ENCODE peak calls at places on chromosomes 12 and 14, in nine cellular contexts. D is mesendoderm, O is neural progenitor cell, W is fibroblast of lung, G is GM12878, P is H9, T is GM23248, Q is OCI-LY7, A is osteoblast. M is an unnamed sample.

GRCh38 chr12:1791104-1791927 is 29.0 kb upstream of the LRTM2 start:
- DNase-seq in D (peak; percentile 63), O (peak; percentile 60), W (peak; percentile 46), G (peak; percentile 30), P (no peak), T (peak; percentile 82), Q (peak; percentile 78), A (peak; percentile 92), M (peak; percentile 49)

GRCh38 chr12:114401346-114402320 is 4.3 kb downstream of the TBX5 start:
- DNase-seq in D (no peak), O (no peak), W (no peak), G (no peak), P (no peak), T (peak; percentile 69), Q (no peak), A (peak; percentile 76), M (no peak)

GRCh38 chr12:93231938-93232337 is 145.8 kb upstream of the NUDT4 start:
- DNase-seq in D (no peak), O (no peak), W (no peak), G (no peak), P (no peak), T (no peak), Q (no peak), A (no peak), M (no peak)

GRCh38 chr12:91729543-91729942 is 416.1 kb downstream of the BTG1 start:
- DNase-seq in D (no peak), O (no peak), W (no peak), G (no peak), P (no peak), T (no peak), Q (no peak), A (no peak), M (no peak)

GRCh38 chr12:19771858-19772257 is 332.6 kb downstream of the AEBP2 start:
- DNase-seq in D (peak; percentile 48), O (no peak), W (peak; percentile 98), G (no peak), P (no peak), T (peak; percentile 69), Q (no peak), A (peak; percentile 82), M (no peak)

GRCh38 chr12:120012067-120012621 is 23.1 kb downstream of the BICDL1 start:
- DNase-seq in D (peak; percentile 92), O (peak; percentile 36), W (peak; percentile 13), G (peak; percentile 93), P (peak; percentile 43), T (peak; percentile 40), Q (peak; percentile 6), A (no peak), M (no peak)

GRCh38 chr14:103802353-103802752 is 45.0 kb downstream of the PPP1R13B start:
- DNase-seq in D (no peak), O (no peak), W (no peak), G (no peak), P (no peak), T (no peak), Q (no peak), A (no peak), M (no peak)

GRCh38 chr14:105554022-105554421 is 27.6 kb downstream of the TMEM121 start:
- DNase-seq in D (no peak), O (no peak), W (no peak), G (no peak), P (no peak), T (no peak), Q (no peak), A (peak; percentile 57), M (no peak)

GRCh38 chr12:76878045-76878898 is 547 bp downstream of the CSRP2 start:
- DNase-seq in D (peak; percentile 85), O (peak; percentile 82), W (peak; percentile 44), G (no peak), P (peak; percentile 78), T (peak; percentile 62), Q (peak; percentile 59), A (peak; percentile 74), M (peak; percentile 3)

GRCh38 chr14:102922490-102923200 is at the start of gene AMN:
- DNase-seq in D (no peak), O (peak; percentile 48), W (no peak), G (no peak), P (peak; percentile 53), T (peak; percentile 33), Q (no peak), A (peak; percentile 85), M (peak; percentile 39)

GRCh38 chr12:111035578-111036301 is 115.4 kb upstream of the MYL2 start:
- DNase-seq in D (peak; percentile 62), O (peak; percentile 73), W (no peak), G (no peak), P (peak; percentile 55), T (no peak), Q (no peak), A (no peak), M (no peak)

GRCh38 chr12:130768120-130768519 is 52.0 kb upstream of the RIMBP2 start:
- DNase-seq in D (no peak), O (no peak), W (peak; percentile 25), G (no peak), P (no peak), T (no peak), Q (no peak), A (no peak), M (no peak)

GRCh38 chr14:65065719-65066118 is 36.6 kb downstream of the MAX start:
- DNase-seq in D (no peak), O (no peak), W (no peak), G (no peak), P (no peak), T (no peak), Q (no peak), A (no peak), M (no peak)

GRCh38 chr12:24121911-24122310 is 172.4 kb upstream of the SOX5 start:
- DNase-seq in D (no peak), O (no peak), W (peak; percentile 59), G (no peak), P (no peak), T (no peak), Q (no peak), A (no peak), M (no peak)

GRCh38 chr12:23555180-23555784 is 394.2 kb downstream of the SOX5 start:
- DNase-seq in D (no peak), O (no peak), W (no peak), G (no peak), P (no peak), T (no peak), Q (no peak), A (no peak), M (no peak)

GRCh38 chr14:97010491-97011160 is 213.4 kb downstream of the VRK1 start:
- DNase-seq in D (no peak), O (no peak), W (no peak), G (no peak), P (peak; percentile 50), T (no peak), Q (no peak), A (no peak), M (no peak)

GRCh38 chr14:95519699-95520098 is 3.2 kb upstream of the SYNE3 start:
- DNase-seq in D (no peak), O (no peak), W (peak; percentile 84), G (no peak), P (no peak), T (peak; percentile 97), Q (peak; percentile 58), A (peak; percentile 97), M (peak; percentile 46)

GRCh38 chr14:51676549-51676948 is 24.8 kb downstream of the FRMD6 start:
- DNase-seq in D (no peak), O (no peak), W (peak; percentile 66), G (no peak), P (no peak), T (peak; percentile 58), Q (no peak), A (no peak), M (no peak)

DNA sequence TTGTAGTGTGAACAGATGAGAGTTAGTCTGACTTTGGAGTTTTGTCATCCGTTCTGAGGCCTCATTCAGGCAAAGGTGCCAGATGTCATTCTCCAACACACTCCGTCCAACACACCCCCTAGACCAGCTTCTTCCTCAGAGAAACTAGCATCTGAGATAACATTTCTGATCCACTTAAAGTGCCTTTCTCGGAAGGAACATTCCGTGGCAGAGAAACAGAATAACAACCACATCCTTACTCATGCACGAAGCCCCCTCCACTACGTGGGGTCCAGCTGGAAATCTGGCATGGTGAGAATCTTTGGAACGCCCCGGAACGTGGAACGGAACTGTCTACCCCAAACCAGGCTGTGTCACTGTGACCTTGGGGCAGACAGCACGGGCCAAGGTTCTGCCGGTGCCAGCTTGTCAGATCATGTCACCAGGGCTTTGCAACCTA is 17.0 kb upstream of the BCL7A start:
- DNase-seq in D (no peak), O (no peak), W (peak; percentile 29), G (no peak), P (no peak), T (peak; percentile 10), Q (no peak), A (no peak), M (no peak)
- H3K79me2 ChIP-seq in D (no peaks in the 10 kb centered on the region), O (no peaks in the 10 kb centered on the region), W (no peaks in the 10 kb centered on the region), G (no peaks in the 10 kb centered on the region), P (no peaks in the 10 kb centered on the region), T (no peaks in the 10 kb centered on the region), Q (peaks cover 56% of the 10 kb centered on the region), A (no peaks in the 10 kb centered on the region), M (no peaks in the 10 kb centered on the region)

DNA sequence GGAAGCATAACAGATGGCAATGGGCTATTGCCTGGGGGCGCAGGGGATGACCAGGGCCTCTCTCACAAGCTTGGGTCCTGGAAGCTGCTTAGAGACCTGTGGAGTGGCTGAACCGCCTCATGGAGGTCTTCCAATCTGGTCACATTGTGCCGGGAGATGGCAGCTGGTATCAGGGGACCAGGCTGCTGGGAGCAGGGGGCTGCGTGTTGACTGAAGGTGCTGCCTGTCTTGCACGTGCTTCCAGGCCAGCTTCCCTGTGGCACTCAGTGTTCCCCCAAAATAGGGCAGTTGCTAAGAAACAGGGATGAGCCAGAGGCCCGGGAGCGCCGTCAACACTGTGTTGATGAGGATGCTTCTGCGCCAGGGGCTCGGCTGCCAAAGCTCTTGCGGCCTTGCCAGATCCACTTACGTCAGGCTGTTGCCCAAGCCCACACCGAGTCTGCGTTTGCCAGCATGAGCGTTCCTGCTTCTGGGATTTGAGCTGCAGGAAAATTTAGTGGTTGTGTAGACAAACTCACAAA is 39.8 kb downstream of the ELK3 start:
- DNase-seq in D (no peak), O (no peak), W (peak; percentile 97), G (no peak), P (no peak), T (peak; percentile 99), Q (no peak), A (peak; percentile 96), M (no peak)
- H3K79me2 ChIP-seq in D (no peaks in the 10 kb centered on the region), O (no peaks in the 10 kb centered on the region), W (peaks cover 48% of the 10 kb centered on the region), G (no peaks in the 10 kb centered on the region), P (no peaks in the 10 kb centered on the region), T (peaks cover 88% of the 10 kb centered on the region), Q (no peaks in the 10 kb centered on the region), A (peaks cover 77% of the 10 kb centered on the region), M (peaks cover 80% of the 10 kb centered on the region)

DNA sequence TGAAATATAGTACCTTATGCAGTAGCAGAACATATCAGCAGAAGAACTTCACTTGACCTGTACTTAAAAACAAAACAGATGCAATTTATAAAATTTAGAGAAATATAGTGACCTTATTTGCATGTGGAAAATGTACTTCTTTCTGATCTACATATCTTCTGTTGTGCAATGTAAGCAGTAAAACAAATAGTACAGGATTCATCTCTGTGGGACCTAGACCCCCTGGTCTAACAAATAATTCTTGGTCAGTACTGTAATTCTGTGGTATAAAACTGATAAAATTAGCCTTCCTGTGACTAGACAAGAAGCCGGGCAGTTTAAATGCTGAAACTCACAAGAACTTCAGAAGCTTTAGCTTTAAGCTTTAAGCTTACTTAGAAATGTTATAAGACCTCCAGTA is 21.6 kb downstream of the HIF1A start:
- DNase-seq in D (no peak), O (no peak), W (no peak), G (no peak), P (no peak), T (no peak), Q (no peak), A (no peak), M (no peak)
- H3K79me2 ChIP-seq in D (peaks cover 71% of the 10 kb centered on the region), O (peaks cover 100% of the 10 kb centered on the region), W (peaks cover 98% of the 10 kb centered on the region), G (peaks cover 93% of the 10 kb centered on the region), P (peaks cover 71% of the 10 kb centered on the region), T (peaks cover 100% of the 10 kb centered on the region), Q (peaks cover 100% of the 10 kb centered on the region), A (peaks cover 99% of the 10 kb centered on the region), M (peaks cover 98% of the 10 kb centered on the region)

GRCh38 chr12:96250119-96250685 is 56.0 kb downstream of the ELK3 start:
- DNase-seq in D (no peak), O (no peak), W (no peak), G (no peak), P (no peak), T (no peak), Q (no peak), A (no peak), M (no peak)
- H3K79me2 ChIP-seq in D (no peaks in the 10 kb centered on the region), O (no peaks in the 10 kb centered on the region), W (peaks cover 65% of the 10 kb centered on the region), G (no peaks in the 10 kb centered on the region), P (no peaks in the 10 kb centered on the region), T (peaks cover 100% of the 10 kb centered on the region), Q (no peaks in the 10 kb centered on the region), A (peaks cover 96% of the 10 kb centered on the region), M (peaks cover 69% of the 10 kb centered on the region)

M was measured in PC-9.